ENCODE peak calls at places on chromosomes 6 and 20, in ten cellular contexts. C, H, D, P, R, T, W, E, B and K are unnamed samples.

GRCh38 chr20:45290677-45291355 is 15.8 kb upstream of the RBPJL start:
- DNase-seq in P (peak; percentile 78), R (peak; percentile 37), E (peak; percentile 88), D (peak; percentile 31), T (peak; percentile 96), C (peak; percentile 84), H (peak; percentile 73), B (peak; percentile 70), W (peak; percentile 78), K (peak; percentile 74)

GRCh38 chr20:2798814-2799213 is 1.6 kb downstream of the CPXM1 start:
- DNase-seq in D (no peak), W (peak; percentile 39), H (no peak), C (no peak), E (no peak), P (peak; percentile 22), R (no peak), T (peak; percentile 92), B (no peak), K (no peak)

GRCh38 chr6:99933129-99933528 is 60.9 kb downstream of the MCHR2 start:
- DNase-seq in W (no peak), R (peak; percentile 80), P (no peak), C (no peak), E (no peak), B (no peak), D (no peak), H (no peak), T (peak; percentile 18), K (no peak)

GRCh38 chr20:60147004-60147403 is 188.8 kb downstream of the CDH26 start:
- DNase-seq in C (no peak), P (no peak), E (no peak), H (no peak), T (no peak), B (no peak), W (no peak), R (no peak), D (no peak), K (no peak)

GRCh38 chr6:57267586-57268293 is 45.6 kb upstream of the RAB23 start:
- DNase-seq in C (no peak), T (peak; percentile 89), W (peak; percentile 88), H (peak; percentile 33), P (no peak), D (no peak), E (peak; percentile 44), R (peak; percentile 99), B (peak; percentile 86), K (peak; percentile 95)

GRCh38 chr6:2396856-2397640 is 151.6 kb upstream of the GMDS start:
- DNase-seq in P (no peak), E (no peak), W (no peak), C (peak; percentile 68), B (no peak), T (peak; percentile 80), H (peak; percentile 50), D (no peak), R (peak; percentile 86), K (peak; percentile 24)

GRCh38 chr6:4212588-4212987 is 77.2 kb upstream of the ECI2 start:
- DNase-seq in H (no peak), R (no peak), E (no peak), C (no peak), P (no peak), T (no peak), B (no peak), D (no peak), W (no peak), K (no peak)

GRCh38 chr6:48766349-48766748 is 655.4 kb upstream of the PTCHD4 start:
- DNase-seq in R (peak; percentile 78), H (no peak), E (no peak), C (no peak), T (peak; percentile 50), B (no peak), W (peak; percentile 75), P (no peak), D (no peak), K (peak; percentile 95)

GRCh38 chr20:45487231-45487635 is 17.7 kb downstream of the WFDC2 start:
- DNase-seq in W (no peak), P (no peak), H (no peak), B (no peak), D (no peak), E (no peak), T (no peak), C (no peak), R (no peak), K (no peak)

GRCh38 chr20:21395666-21396044 is 1.7 kb downstream of the NKX2-4 start:
- DNase-seq in R (peak; percentile 48), D (no peak), W (no peak), E (no peak), T (peak; percentile 74), P (no peak), H (no peak), B (no peak), C (no peak), K (no peak)

GRCh38 chr6:44176935-44177509 is 18.4 kb downstream of the CAPN11 start:
- DNase-seq in T (no peak), D (no peak), P (no peak), H (no peak), B (peak; percentile 30), E (no peak), R (no peak), C (no peak), W (no peak), K (no peak)

GRCh38 chr6:37303891-37304503 is 46.1 kb upstream of the TMEM217 start:
- DNase-seq in D (no peak), W (peak; percentile 32), H (no peak), B (peak; percentile 45), P (no peak), T (peak; percentile 49), E (no peak), R (peak; percentile 34), C (no peak), K (peak; percentile 64)

GRCh38 chr6:39777218-39777617 is 15.0 kb upstream of the DAAM2 start:
- DNase-seq in B (no peak), T (no peak), R (no peak), P (no peak), D (no peak), C (no peak), W (no peak), E (no peak), H (no peak), K (no peak)

GRCh38 chr6:133198725-133199124 is 42.4 kb upstream of the EYA4 start:
- DNase-seq in B (no peak), H (no peak), R (peak; percentile 31), T (no peak), P (no peak), E (no peak), W (peak; percentile 70), D (no peak), C (no peak), K (peak; percentile 82)

GRCh38 chr6:169853196-169854082 is 102.0 kb downstream of the ERMARD start:
- DNase-seq in D (no peak), R (no peak), W (no peak), E (peak; percentile 11), T (peak; percentile 71), C (no peak), H (no peak), B (no peak), P (no peak), K (no peak)

GRCh38 chr6:111605100-111605748 is 454 bp downstream of the TRAF3IP2 start:
- DNase-seq in D (peak; percentile 46), T (no peak), B (peak; percentile 77), R (peak; percentile 84), E (peak; percentile 53), P (peak; percentile 62), W (peak; percentile 34), H (peak; percentile 79), C (peak; percentile 93), K (peak; percentile 49)

GRCh38 chr6:72669324-72669723 is 47.5 kb downstream of the KCNQ5 start:
- DNase-seq in T (no peak), E (no peak), R (no peak), W (no peak), H (no peak), P (no peak), C (no peak), B (no peak), D (no peak), K (no peak)

GRCh38 chr20:25507385-25508082 is 77.8 kb downstream of the NINL start:
- DNase-seq in D (no peak), H (no peak), P (peak; percentile 59), T (no peak), W (no peak), B (no peak), C (no peak), E (no peak), R (no peak), K (no peak)
- TF ChIP-seq CTCF in D (no peak), H (no peak), P (peak; percentile 24), T (no peak), W (no peak), B (no peak), C (no peak), E (no peak), R (no peak), K (no peak)

DNA sequence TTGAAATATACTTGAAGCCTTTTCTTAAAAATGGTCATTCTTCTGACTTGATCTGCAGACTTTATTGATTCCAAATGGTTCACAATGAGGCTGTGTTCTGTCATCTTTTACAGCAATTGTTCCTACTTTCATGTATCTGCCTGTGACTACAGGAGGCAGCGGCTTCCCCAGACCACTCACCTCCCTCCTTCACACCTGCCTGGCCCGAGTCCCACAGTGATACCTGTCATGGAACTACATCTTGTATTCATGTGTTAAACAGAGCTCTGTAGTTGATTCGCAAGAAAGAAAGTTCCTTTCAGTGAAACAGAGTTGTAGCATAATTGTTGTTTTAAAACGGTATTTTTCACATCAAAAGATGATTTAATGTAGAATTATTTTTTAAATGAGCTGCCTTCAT is 673.5 kb upstream of the AGPAT4 start:
- DNase-seq in W (no peak), P (no peak), T (peak; percentile 22), D (no peak), E (no peak), B (no peak), R (no peak), H (no peak), C (no peak), K (no peak)
- H3K4me3 ChIP-seq in W (no peak overlapping the region), P (no peak overlapping the region), T (no peak overlapping the region), D (no peak overlapping the region), E (no peak overlapping the region), B (no peak overlapping the region), R (no peak overlapping the region), H (no peak overlapping the region), C (no peak overlapping the region), K (no peak overlapping the region)

GRCh38 chr20:18019068-18019467 is 38.6 kb downstream of the OVOL2 start:
- DNase-seq in P (no peak), C (no peak), H (no peak), D (no peak), W (no peak), B (no peak), T (peak; percentile 82), R (no peak), E (no peak), K (peak; percentile 46)
- TF ChIP-seq CTCF in P (peak; percentile 33), C (no peak), H (no peak), D (no peak), W (peak; percentile 45), B (peak; percentile 16), T (peak; percentile 58), R (peak; percentile 53), E (peak; percentile 8), K (peak; percentile 35)

DNA sequence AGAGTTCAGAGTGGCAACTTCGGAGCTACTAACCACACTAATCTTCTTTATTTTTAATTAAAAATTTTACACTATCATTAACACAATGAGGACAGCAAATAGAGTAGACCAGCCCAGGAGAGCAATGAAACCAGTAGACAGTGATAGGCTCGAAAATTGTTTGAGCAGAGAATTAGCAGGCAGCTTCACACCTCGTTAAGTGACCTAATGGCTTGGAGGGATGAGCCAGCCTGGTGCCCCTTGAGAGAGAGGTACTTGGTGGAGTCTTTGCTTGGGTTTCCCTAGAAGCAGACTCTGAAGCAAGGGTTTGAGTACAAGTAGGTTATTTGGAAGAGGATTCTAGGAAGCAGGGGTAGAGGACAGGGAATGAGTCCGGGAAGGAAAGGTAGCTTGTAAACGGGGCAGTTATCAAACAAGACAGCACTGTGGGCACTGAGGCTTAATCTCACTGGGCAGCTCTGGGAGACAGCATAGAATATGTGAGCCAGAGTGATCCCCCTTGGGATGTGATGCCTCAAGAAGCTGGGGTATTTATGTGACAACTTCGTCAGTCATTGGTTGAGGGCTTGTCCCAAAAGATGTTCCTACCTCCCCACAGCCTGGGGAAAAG is 146.1 kb downstream of the PCSK2 start:
- DNase-seq in E (no peak), C (no peak), T (no peak), H (no peak), R (no peak), W (no peak), P (no peak), B (no peak), D (no peak), K (no peak)
- H3K4me3 ChIP-seq in E (no peak overlapping the region), C (no peak overlapping the region), T (no peak overlapping the region), H (no peak overlapping the region), R (no peak overlapping the region), W (no peak overlapping the region), P (no peak overlapping the region), B (no peak overlapping the region), D (no peak overlapping the region), K (no peak overlapping the region)